ENCODE peak calls at places on chromosomes 11 and 22, in seven cellular contexts. R is HCT116; Q is SJSA1; H is lung; C is adipocyte; E is fibroblast of lung; W is CD4-positive, alpha-beta memory T cell. L is an unnamed sample.
A peak's percentile ranks its signal among the peaks of the same experiment; 100 is the strongest.

GRCh38 chr22:21958360-21959273 is 6.0 kb upstream of the PPM1F start:
- DNase-seq in W (no peak), H (no peak), R (no peak), E (no peak), Q (no peak), C (no peak), L (no peak)

GRCh38 chr11:11010624-11011127 is 152.8 kb upstream of the ZBED5 start:
- DNase-seq in E (peak; percentile 23), Q (peak; percentile 23), C (peak; percentile 33), R (peak; percentile 45), W (no peak), H (no peak), L (no peak)

GRCh38 chr11:83019888-83020579 is 51.7 kb downstream of the RAB30 start:
- DNase-seq in W (no peak), Q (no peak), C (no peak), H (no peak), E (no peak), R (no peak), L (no peak)

GRCh38 chr11:117282956-117283355 is 8.2 kb upstream of the BACE1-AS start:
- DNase-seq in R (no peak), C (no peak), E (no peak), W (no peak), H (no peak), Q (no peak), L (no peak)

GRCh38 chr11:45801723-45802315 is 3.1 kb upstream of the SLC35C1 start:
- DNase-seq in R (no peak), H (no peak), C (no peak), E (no peak), W (peak; percentile 10), Q (no peak), L (no peak)

GRCh38 chr22:50206599-50206998 is 5.8 kb downstream of the SELENOO start:
- DNase-seq in C (peak; percentile 42), R (no peak), W (no peak), Q (no peak), H (peak; percentile 74), E (peak; percentile 35), L (no peak)

GRCh38 chr11:94513091-94513490 is 830 bp downstream of the C11orf97 start:
- DNase-seq in R (no peak), Q (no peak), H (no peak), C (no peak), E (peak; percentile 18), W (no peak), L (no peak)

GRCh38 chr11:123137496-123138270 is 57.4 kb downstream of the CLMP start:
- DNase-seq in W (no peak), Q (peak; percentile 92), H (peak; percentile 51), C (peak; percentile 95), R (no peak), E (peak; percentile 81), L (no peak)

GRCh38 chr11:130449996-130450419 is 1.6 kb downstream of the ADAMTS15 start:
- DNase-seq in H (peak; percentile 77), Q (no peak), R (no peak), C (peak; percentile 74), E (peak; percentile 86), W (no peak), L (no peak)

GRCh38 chr11:102139081-102139498 is 28.8 kb downstream of the YAP1 start:
- DNase-seq in W (no peak), C (peak; percentile 81), E (peak; percentile 95), R (no peak), Q (peak; percentile 44), H (no peak), L (no peak)

GRCh38 chr22:29203456-29203855 is 2.2 kb upstream of the EMID1 start:
- DNase-seq in C (no peak), E (no peak), Q (no peak), R (no peak), W (no peak), H (no peak), L (no peak)

GRCh38 chr11:44889266-44889665 is 61.4 kb downstream of the TP53I11 start:
- DNase-seq in H (no peak), E (peak; percentile 47), R (no peak), W (no peak), C (peak; percentile 29), Q (peak; percentile 48), L (no peak)

GRCh38 chr11:27720277-27720830 is 20.1 kb upstream of the BDNF start:
- DNase-seq in C (peak; percentile 81), W (no peak), R (no peak), H (no peak), Q (peak; percentile 68), E (peak; percentile 58), L (no peak)

GRCh38 chr22:30822216-30823014 is 127.7 kb downstream of the OSBP2 start:
- DNase-seq in R (no peak), Q (no peak), E (peak; percentile 15), H (no peak), C (peak; percentile 47), W (no peak), L (no peak)

GRCh38 chr11:85783758-85784157 is 27.2 kb downstream of the SYTL2 start:
- DNase-seq in H (no peak), Q (no peak), W (no peak), R (no peak), C (no peak), E (no peak), L (no peak)

GRCh38 chr22:19870153-19871022 is 15.7 kb upstream of the GNB1L start:
- DNase-seq in R (no peak), W (no peak), C (no peak), E (no peak), H (no peak), Q (no peak), L (no peak)

GRCh38 chr11:57131080-57131790 is 50.5 kb upstream of the LRRC55 start:
- DNase-seq in Q (peak; percentile 9), C (peak; percentile 51), R (no peak), E (peak; percentile 10), W (no peak), H (peak; percentile 35), L (no peak)

GRCh38 chr11:76159983-76160661 is 46.2 kb downstream of the WNT11 start:
- DNase-seq in Q (no peak), C (no peak), H (no peak), E (no peak), R (no peak), W (no peak), L (no peak)

GRCh38 chr11:65884716-65885092 is 3.6 kb downstream of the FIBP start:
- DNase-seq in H (peak; percentile 80), C (peak; percentile 88), Q (peak; percentile 84), W (peak; percentile 83), R (no peak), E (peak; percentile 61), L (peak; percentile 80)

GRCh38 chr22:33274214-33274828 is 216.1 kb upstream of the SYN3 start:
- DNase-seq in Q (no peak), R (no peak), E (no peak), H (no peak), W (no peak), C (peak; percentile 7), L (no peak)

GRCh38 chr11:122268601-122269130 is 152.7 kb upstream of the BLID start:
- DNase-seq in R (no peak), C (no peak), E (no peak), H (no peak), W (no peak), Q (no peak), L (no peak)

GRCh38 chr11:119181677-119182412 is 3.4 kb upstream of the NHERF4 start:
- DNase-seq in Q (no peak), E (no peak), H (no peak), W (no peak), C (no peak), R (no peak), L (no peak)

GRCh38 chr11:129242855-129243254 is 50.7 kb upstream of the ARHGAP32 start:
- DNase-seq in W (no peak), R (no peak), Q (no peak), E (no peak), H (no peak), C (no peak), L (no peak)

GRCh38 chr11:9530901-9531625 is 42.4 kb upstream of the WEE1 start:
- DNase-seq in C (no peak), E (no peak), Q (no peak), H (no peak), W (no peak), R (no peak), L (no peak)
- H3K4me1 ChIP-seq in C (peaks cover 37% of the 10 kb centered on the region), E (peaks cover 13% of the 10 kb centered on the region), Q (peaks cover 53% of the 10 kb centered on the region), H (peaks cover 5% of the 10 kb centered on the region), W (no peaks in the 10 kb centered on the region), R (peaks cover 35% of the 10 kb centered on the region), L (no peaks in the 10 kb centered on the region)

GRCh38 chr11:68146010-68146540 is 24.9 kb upstream of the CHKA start:
- DNase-seq in R (no peak), H (peak; percentile 94), C (no peak), E (no peak), Q (no peak), W (no peak), L (no peak)

GRCh38 chr11:68142441-68143309 is 21.5 kb upstream of the CHKA start:
- DNase-seq in Q (no peak), E (no peak), H (no peak), C (no peak), W (no peak), R (no peak), L (peak; percentile 35)

GRCh38 chr11:68143310-68143689 is 22.1 kb upstream of the CHKA start:
- DNase-seq in R (no peak), E (no peak), W (no peak), C (no peak), H (no peak), Q (no peak), L (no peak)

GRCh38 chr11:68146704-68147474 is 25.7 kb upstream of the CHKA start:
- DNase-seq in C (peak; percentile 27), H (peak; percentile 57), Q (peak; percentile 33), E (peak; percentile 39), R (no peak), W (no peak), L (no peak)

GRCh38 chr11:68145120-68145866 is 24.1 kb upstream of the CHKA start:
- DNase-seq in H (no peak), R (no peak), W (no peak), C (no peak), E (no peak), Q (no peak), L (no peak)
- H3K4me1 ChIP-seq in H (peaks cover 27% of the 10 kb centered on the region), R (peaks cover 24% of the 10 kb centered on the region), W (peaks cover 11% of the 10 kb centered on the region), C (peaks cover 23% of the 10 kb centered on the region), E (no peaks in the 10 kb centered on the region), Q (peaks cover 10% of the 10 kb centered on the region), L (peaks cover 11% of the 10 kb centered on the region)

DNA sequence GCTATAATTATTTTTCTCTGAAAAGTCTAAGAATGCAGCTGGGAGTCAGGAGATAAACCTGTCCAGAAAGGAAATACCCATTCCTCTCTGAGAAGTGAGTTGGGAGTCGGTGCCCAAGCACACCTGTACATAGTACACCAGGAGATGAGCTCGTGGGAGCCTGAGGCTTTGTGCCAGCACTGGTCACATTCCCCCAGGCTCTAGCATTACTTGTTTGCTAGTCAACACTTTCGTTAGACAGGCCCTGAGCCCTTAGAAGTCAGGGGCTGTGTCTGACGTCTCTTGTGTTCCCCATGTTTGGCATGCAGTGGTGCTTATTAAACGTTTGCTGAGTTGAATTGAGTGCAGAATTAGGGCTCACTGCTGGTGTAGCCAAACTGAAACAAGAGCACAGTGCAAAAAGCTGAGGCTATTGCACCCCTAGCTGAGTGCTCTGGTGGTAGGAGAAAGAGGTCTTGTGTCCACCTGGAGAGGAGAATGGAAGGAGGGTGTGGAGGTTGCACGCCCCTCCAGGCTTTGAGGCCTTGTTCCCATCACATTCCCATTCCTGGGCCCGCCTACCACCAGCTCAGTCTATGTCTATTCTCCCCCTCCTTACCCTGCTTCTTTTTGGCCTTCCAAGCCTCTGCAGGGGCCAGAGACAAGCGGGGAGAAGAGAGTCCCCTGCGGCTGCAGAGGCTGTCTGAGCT is 6.8 kb downstream of the ROBO4 start:
- DNase-seq in E (no peak), W (no peak), R (no peak), H (no peak), C (no peak), Q (no peak), L (no peak)
- H3K4me1 ChIP-seq in E (peaks cover 3% of the 10 kb centered on the region), W (no peaks in the 10 kb centered on the region), R (no peaks in the 10 kb centered on the region), H (peaks cover 16% of the 10 kb centered on the region), C (peaks cover 23% of the 10 kb centered on the region), Q (peaks cover 1% of the 10 kb centered on the region), L (no peaks in the 10 kb centered on the region)

GRCh38 chr11:16607675-16608644 is 130.5 kb upstream of the C11orf58 start:
- DNase-seq in C (peak; percentile 86), R (no peak), E (peak; percentile 78), W (no peak), H (peak; percentile 50), Q (no peak), L (no peak)
- H3K4me1 ChIP-seq in C (peaks cover 20% of the 10 kb centered on the region), R (peaks cover 39% of the 10 kb centered on the region), E (peaks cover 6% of the 10 kb centered on the region), W (peaks cover 47% of the 10 kb centered on the region), H (peaks cover 9% of the 10 kb centered on the region), Q (peaks cover 11% of the 10 kb centered on the region), L (peaks cover 34% of the 10 kb centered on the region)

L was measured in CD8-positive, alpha-beta memory T cell.